ENCODE peak calls at places on chromosomes 12 and 14, in ten cellular contexts. X is left ventricle myocardium inferior, U is hepatocyte, Z is ovary, N is MM.1S, M is mucosa of descending colon, W is uterus, I is cardiac muscle cell, G is heart right ventricle, O is endothelial cell of umbilical vein. Y is an unnamed sample. For H3K4me1, the result is how much of the 10 kb centered on the place peaks cover.

GRCh38 chr14:76117789-76118188 is 33.9 kb upstream of the GPATCH2L start:
- DNase-seq in M (no peak), I (no peak), O (no peak), W (no peak), U (no peak), N (no peak), Z (no peak), G (no peak), X (no peak), Y (no peak)

GRCh38 chr12:81598205-81598604 is 160.9 kb downstream of the PPFIA2 start:
- DNase-seq in X (no peak), U (no peak), W (no peak), Z (no peak), N (peak), M (no peak), G (no peak), I (no peak), O (no peak), Y (no peak)

GRCh38 chr14:23306412-23307145 is at the start of gene BCL2L2:
- DNase-seq in I (peak), N (no peak), G (peak), O (peak), X (peak), W (peak), Z (peak), M (peak), U (peak), Y (peak)

GRCh38 chr14:103385994-103386491 is 828 bp downstream of the MARK3 start:
- DNase-seq in Z (no peak), I (no peak), X (no peak), G (peak), N (peak), M (peak), U (peak), W (no peak), O (peak), Y (no peak)

GRCh38 chr12:32102234-32102633 is 4.4 kb upstream of the BICD1 start:
- DNase-seq in X (no peak), G (no peak), U (no peak), N (no peak), I (peak), O (no peak), Z (no peak), M (no peak), W (no peak), Y (no peak)

GRCh38 chr12:27966870-27967269 is 5.7 kb downstream of the PTHLH start:
- DNase-seq in W (no peak), M (no peak), O (peak), I (peak), G (no peak), U (peak), Z (no peak), X (no peak), N (no peak), Y (no peak)

GRCh38 chr12:113850309-113851056 is 115.6 kb downstream of the RBM19 start:
- DNase-seq in Z (no peak), W (peak), G (peak), U (no peak), I (peak), M (peak), X (peak), N (no peak), O (no peak), Y (peak)

GRCh38 chr14:58200480-58200841 is 512 bp downstream of the ACTR10 start:
- DNase-seq in W (no peak), U (no peak), Z (no peak), G (no peak), N (no peak), I (no peak), O (no peak), M (no peak), X (no peak), Y (no peak)

GRCh38 chr12:29563636-29564035 is 66.2 kb upstream of the OVCH1 start:
- DNase-seq in U (no peak), O (peak), I (no peak), M (no peak), X (no peak), W (no peak), Z (no peak), G (no peak), N (no peak), Y (no peak)

GRCh38 chr12:79006306-79006705 is 141.7 kb downstream of the SYT1 start:
- DNase-seq in W (no peak), I (peak), G (no peak), Z (no peak), M (no peak), X (no peak), N (peak), O (no peak), U (no peak), Y (no peak)

GRCh38 chr14:55107766-55108554 is 21.1 kb upstream of the LGALS3 start:
- DNase-seq in W (peak), G (peak), M (peak), Z (peak), N (no peak), I (peak), U (peak), O (peak), X (peak), Y (peak)

GRCh38 chr14:100611811-100612480 is 24.7 kb upstream of the BEGAIN start:
- DNase-seq in G (no peak), N (no peak), X (no peak), Z (no peak), U (no peak), W (no peak), I (no peak), O (no peak), M (no peak), Y (no peak)

GRCh38 chr14:41570415-41571155 is 36.1 kb upstream of the LRFN5 start:
- DNase-seq in Z (no peak), O (no peak), X (no peak), U (no peak), M (no peak), N (peak), W (no peak), I (no peak), G (no peak), Y (no peak)

GRCh38 chr12:93624595-93625294 is 52.3 kb downstream of the SOCS2 start:
- DNase-seq in M (no peak), Z (no peak), W (no peak), I (peak), U (peak), O (peak), X (no peak), N (peak), G (no peak), Y (no peak)

GRCh38 chr12:26832817-26833691 is at the start of gene ITPR2:
- DNase-seq in M (peak), U (peak), I (peak), G (peak), Z (peak), N (peak), O (peak), W (peak), X (peak), Y (peak)

GRCh38 chr12:65182012-65182739 is 12.8 kb downstream of the LEMD3 start:
- DNase-seq in U (peak), N (no peak), X (no peak), G (no peak), M (no peak), O (no peak), I (no peak), W (no peak), Z (no peak), Y (no peak)

GRCh38 chr12:65892905-65893304 is 68.6 kb downstream of the HMGA2 start:
- DNase-seq in G (no peak), I (peak), X (no peak), N (no peak), U (no peak), O (peak), M (no peak), W (no peak), Z (no peak), Y (no peak)

GRCh38 chr12:1054103-1054838 is 63.2 kb downstream of the ERC1 start:
- DNase-seq in O (no peak), W (no peak), G (peak), Z (no peak), M (no peak), N (no peak), U (peak), X (no peak), I (peak), Y (no peak)

GRCh38 chr12:89345830-89346740 is 6.2 kb downstream of the DUSP6 start:
- DNase-seq in X (peak), Z (no peak), G (peak), W (no peak), N (peak), O (peak), I (peak), M (peak), U (no peak), Y (peak)

GRCh38 chr12:56206373-56207166 is 15.2 kb downstream of the RNF41 start:
- DNase-seq in X (peak), O (peak), M (peak), G (peak), U (peak), Z (peak), W (peak), I (peak), N (peak), Y (no peak)

GRCh38 chr12:56204275-56204674 is 15.0 kb upstream of the SMARCC2 start:
- DNase-seq in O (no peak), G (no peak), W (no peak), U (no peak), N (no peak), X (no peak), I (no peak), Z (no peak), M (no peak), Y (no peak)

GRCh38 chr12:56202838-56203237 is 13.6 kb upstream of the SMARCC2 start:
- DNase-seq in O (no peak), Z (no peak), G (no peak), I (no peak), M (no peak), W (no peak), X (no peak), N (no peak), U (no peak), Y (no peak)

GRCh38 chr12:56208014-56208413 is 13.7 kb downstream of the RNF41 start:
- DNase-seq in W (no peak), U (no peak), X (no peak), G (no peak), Z (no peak), M (no peak), O (no peak), I (no peak), N (no peak), Y (no peak)

GRCh38 chr12:56205445-56205844 is 16.2 kb upstream of the SMARCC2 start:
- DNase-seq in M (no peak), G (no peak), N (no peak), O (peak), Z (no peak), I (no peak), W (no peak), X (no peak), U (no peak), Y (no peak)
- TF ChIP-seq CTCF in M (no peak), G (no peak), N (no peak), O (no peak), Z (no peak), I (peak), W (no peak), X (no peak), U (peak), Y (no peak)

GRCh38 chr12:106144847-106145246 is 6.1 kb upstream of the NUAK1 start:
- DNase-seq in X (no peak), O (no peak), U (no peak), N (peak), I (no peak), G (no peak), W (no peak), M (no peak), Z (no peak), Y (no peak)

GRCh38 chr12:106141003-106141402 is 2.2 kb upstream of the NUAK1 start:
- DNase-seq in Z (no peak), G (no peak), I (no peak), W (no peak), X (no peak), O (no peak), M (no peak), N (no peak), U (no peak), Y (no peak)

GRCh38 chr12:106140223-106140986 is 1.7 kb upstream of the NUAK1 start:
- DNase-seq in G (no peak), O (no peak), W (no peak), X (no peak), N (no peak), U (peak), Z (no peak), M (no peak), I (no peak), Y (no peak)

GRCh38 chr12:106141452-106141851 is 2.7 kb upstream of the NUAK1 start:
- DNase-seq in I (no peak), M (no peak), U (no peak), Z (no peak), O (no peak), X (no peak), G (no peak), N (no peak), W (no peak), Y (no peak)

DNA sequence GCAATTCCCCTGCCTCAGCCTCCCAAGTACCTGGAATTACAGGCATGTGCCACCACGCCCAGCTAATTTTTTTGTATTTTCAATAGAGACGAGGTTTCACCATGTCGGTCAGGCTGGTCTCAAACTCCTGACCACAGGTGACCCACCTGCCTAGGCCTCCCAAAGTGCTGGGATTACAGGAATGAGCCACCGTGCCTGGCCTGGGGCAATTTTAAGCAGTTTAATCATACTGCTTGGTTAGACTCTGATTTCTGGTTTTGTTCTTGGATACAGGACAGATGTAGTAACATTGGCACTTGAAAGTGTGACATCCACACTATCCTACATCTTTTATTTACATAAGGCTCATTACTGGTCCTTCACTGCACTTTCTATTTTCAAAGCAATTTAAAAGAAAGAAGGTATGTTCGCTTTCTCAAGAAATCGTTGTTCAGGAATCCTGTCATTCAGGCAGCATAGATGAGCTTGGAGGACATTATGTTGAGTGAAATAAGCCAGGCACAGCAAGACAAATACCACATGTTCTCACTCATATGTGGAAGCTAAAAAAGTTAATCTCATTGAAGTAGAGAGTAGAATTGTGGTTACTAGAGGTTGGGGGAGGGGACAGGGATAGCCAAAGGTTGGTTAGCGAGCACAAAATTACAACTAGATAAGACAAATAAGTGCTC is 4.0 kb upstream of the NUAK1 start:
- DNase-seq in I (no peak), W (no peak), U (no peak), X (no peak), G (no peak), O (no peak), Z (no peak), N (no peak), M (no peak), Y (no peak)
- H3K4me1 ChIP-seq in I (half or more), W (under half), U (under half), X (half or more), G (under half), O (under half), Z (under half), N (half or more), M (under half), Y (half or more)

DNA sequence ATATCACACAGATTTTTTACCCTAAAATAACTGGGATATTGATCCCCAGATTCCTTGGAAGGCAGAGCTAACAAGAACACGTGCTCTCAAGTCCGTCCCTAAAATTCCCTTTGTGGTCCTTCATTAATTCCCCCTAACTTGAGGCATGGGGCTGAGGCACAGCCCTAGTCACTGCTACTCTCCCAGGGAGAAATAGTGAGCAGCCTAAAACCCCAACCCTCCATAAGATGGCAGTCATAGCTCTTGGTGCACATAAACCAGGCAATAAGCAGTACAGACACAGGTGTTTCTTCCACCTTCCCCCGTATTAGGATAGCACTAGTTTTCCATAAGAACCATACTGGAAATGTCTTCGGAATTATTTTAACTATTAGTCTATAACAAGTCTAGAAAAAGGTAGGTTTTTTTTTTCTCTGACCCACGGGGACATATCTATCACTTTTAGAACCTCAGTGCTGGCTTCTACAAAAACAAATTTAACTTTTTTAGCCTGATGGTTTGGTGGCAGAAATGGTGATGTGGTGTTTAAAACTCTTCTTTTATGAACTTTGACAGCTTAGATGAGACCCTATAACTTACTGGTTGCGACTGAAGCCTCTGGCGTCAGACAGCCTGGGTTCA is 3.1 kb upstream of the ARHGEF40 start:
- DNase-seq in U (no peak), M (peak), O (no peak), X (no peak), G (no peak), N (no peak), I (no peak), W (no peak), Z (no peak), Y (no peak)
- TF ChIP-seq CTCF in U (peak), M (no peak), O (no peak), X (no peak), G (no peak), N (peak), I (peak), W (no peak), Z (no peak), Y (no peak)

DNA sequence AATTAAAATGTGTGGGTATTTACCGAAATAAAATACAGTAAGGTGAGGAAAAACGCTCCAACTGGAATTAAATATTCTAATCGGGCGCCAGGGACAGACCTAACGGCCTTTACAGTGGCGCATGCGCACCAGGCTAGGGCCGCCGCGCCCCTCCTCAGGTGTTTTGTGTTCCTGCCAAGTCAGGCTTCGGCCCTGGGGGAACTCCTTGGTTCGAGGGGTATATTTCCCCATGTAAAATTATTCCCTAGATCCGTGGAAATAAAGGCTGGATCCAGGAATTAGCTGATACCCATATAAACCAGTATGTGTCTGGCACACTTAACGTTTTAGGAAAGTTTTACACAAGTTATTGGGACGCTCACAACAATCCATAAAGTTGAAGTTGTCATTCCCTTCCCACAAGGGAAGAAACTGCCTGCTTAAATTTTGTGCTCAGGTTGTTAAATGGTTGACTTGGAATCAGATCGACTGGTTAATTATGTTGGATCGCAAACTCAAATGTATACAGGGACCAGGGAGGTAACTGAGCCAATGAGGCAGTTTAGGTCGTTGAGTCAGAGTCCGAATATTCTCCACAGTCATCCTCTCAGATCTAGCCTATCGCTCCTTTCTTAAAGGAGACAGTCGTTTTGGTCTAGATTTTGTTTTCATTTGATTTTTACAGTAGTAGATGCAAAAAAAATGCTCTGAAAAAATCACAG is 617 bp upstream of the ANAPC7 start:
- DNase-seq in N (peak), W (peak), O (peak), X (peak), M (peak), G (peak), Z (peak), U (peak), I (peak), Y (peak)
- H3K4me1 ChIP-seq in N (under half), W (under half), O (under half), X (under half), M (under half), G (under half), Z (under half), U (under half), I (under half), Y (under half)

GRCh38 chr12:63753743-63754142 is 26.0 kb upstream of the RXYLT1 start:
- DNase-seq in I (no peak), Z (no peak), G (no peak), W (no peak), U (no peak), N (no peak), M (no peak), O (no peak), X (no peak), Y (no peak)
- TF ChIP-seq CTCF in I (no peak), Z (no peak), G (no peak), W (no peak), U (no peak), N (no peak), M (no peak), O (no peak), X (no peak), Y (no peak)

GRCh38 chr14:92649934-92650545 is 98.4 kb downstream of the LGMN start:
- DNase-seq in M (peak), Z (peak), I (peak), G (no peak), U (no peak), O (no peak), X (peak), N (no peak), W (peak), Y (peak)

GRCh38 chr14:92649066-92649465 is 99.4 kb downstream of the LGMN start:
- DNase-seq in O (no peak), I (no peak), M (no peak), X (no peak), N (no peak), Z (no peak), G (no peak), U (no peak), W (no peak), Y (no peak)

GRCh38 chr14:92651793-92652382 is 96.5 kb downstream of the LGMN start:
- DNase-seq in U (no peak), Z (no peak), I (no peak), G (peak), W (no peak), X (peak), M (peak), O (no peak), N (no peak), Y (no peak)

GRCh38 chr14:92651106-92651792 is 97.2 kb downstream of the LGMN start:
- DNase-seq in X (no peak), I (peak), G (no peak), M (peak), Z (no peak), W (no peak), O (no peak), N (no peak), U (no peak), Y (no peak)

DNA sequence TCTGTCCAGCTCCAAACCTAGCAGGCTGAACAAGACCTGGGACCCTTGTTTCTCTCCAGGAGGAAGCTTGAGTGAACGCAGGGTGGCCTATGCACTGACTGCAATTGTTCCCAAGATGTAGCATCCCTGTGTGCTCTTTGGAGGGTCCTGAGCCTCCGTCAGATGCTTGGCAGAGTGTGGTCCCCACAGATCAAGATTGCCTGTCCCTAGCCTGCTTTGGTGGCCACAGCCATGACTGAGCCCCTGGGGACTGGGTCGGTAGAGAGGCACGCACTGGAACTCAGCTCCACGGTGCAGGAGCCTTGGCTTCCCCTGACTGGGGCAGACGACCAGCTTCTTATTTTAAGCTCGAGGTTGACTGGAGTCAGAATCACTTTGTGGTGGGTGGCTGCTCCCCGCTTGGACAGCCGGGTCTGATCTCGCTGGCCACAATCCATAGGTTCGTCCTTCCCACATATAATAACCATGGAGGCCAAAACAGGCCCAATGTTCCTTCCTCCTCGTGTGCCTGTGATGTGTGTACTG is 97.8 kb downstream of the LGMN start:
- DNase-seq in U (no peak), I (no peak), W (no peak), O (no peak), N (no peak), G (no peak), M (no peak), Z (no peak), X (no peak), Y (no peak)
- H3K4me1 ChIP-seq in U (under half), I (under half), W (under half), O (under half), N (under half), G (under half), M (under half), Z (under half), X (under half), Y (under half)

Y was measured in right atrium auricular region.